ENCODE peak calls at places on chromosomes 13 and 19, in seven cellular contexts. X is heart left ventricle, S is transverse colon, J is GM23338, B is right cardiac atrium, C is fibroblast of lung, N is HAP-1. Q is an unnamed sample. For H3K4me1, the result is how much of the 10 kb centered on the place peaks cover.

GRCh38 chr13:104140557-104140956 is 1074.3 kb upstream of the SLC10A2 start:
- DNase-seq in B (no peak), N (no peak), S (no peak), J (no peak), C (peak), X (no peak), Q (no peak)

GRCh38 chr13:95251641-95252040 is 49.6 kb downstream of the ABCC4 start:
- DNase-seq in N (no peak), C (peak), X (no peak), B (no peak), J (no peak), S (no peak), Q (no peak)

GRCh38 chr13:51456510-51456909 is 3.7 kb upstream of the INTS6 start:
- DNase-seq in S (no peak), N (no peak), X (no peak), B (no peak), J (no peak), C (no peak), Q (no peak)

GRCh38 chr19:48568345-48568886 is 16.4 kb downstream of the SULT2B1 start:
- DNase-seq in X (peak), C (peak), B (peak), N (no peak), J (peak), S (peak), Q (peak)

GRCh38 chr19:23764781-23765180 is 6.1 kb upstream of the ZNF681 start:
- DNase-seq in X (no peak), S (no peak), N (no peak), C (no peak), J (no peak), B (no peak), Q (no peak)

GRCh38 chr19:49309087-49309486 is 15.9 kb downstream of the SLC6A16 start:
- DNase-seq in N (no peak), S (no peak), B (no peak), C (no peak), J (no peak), X (no peak), Q (no peak)

GRCh38 chr13:33931397-33931987 is 113.5 kb downstream of the RFC3 start:
- DNase-seq in N (peak), S (no peak), J (peak), X (no peak), C (peak), B (no peak), Q (no peak)

GRCh38 chr13:61277088-61277487 is 138.6 kb downstream of the PCDH20 start:
- DNase-seq in C (no peak), J (no peak), X (no peak), B (no peak), S (no peak), N (no peak), Q (no peak)

GRCh38 chr19:46984077-46985010 is 35.3 kb upstream of the NPAS1 start:
- DNase-seq in X (no peak), J (no peak), S (no peak), B (no peak), C (peak), N (no peak), Q (no peak)

GRCh38 chr19:46981296-46981695 is 38.3 kb upstream of the NPAS1 start:
- DNase-seq in S (no peak), X (no peak), C (no peak), J (no peak), N (no peak), B (no peak), Q (no peak)

GRCh38 chr19:46983097-46983496 is 36.5 kb upstream of the NPAS1 start:
- DNase-seq in S (no peak), N (no peak), B (no peak), X (no peak), C (no peak), J (no peak), Q (no peak)

GRCh38 chr19:46988614-46989230 is 30.9 kb upstream of the NPAS1 start:
- DNase-seq in X (no peak), C (no peak), S (no peak), J (no peak), N (no peak), B (peak), Q (no peak)

DNA sequence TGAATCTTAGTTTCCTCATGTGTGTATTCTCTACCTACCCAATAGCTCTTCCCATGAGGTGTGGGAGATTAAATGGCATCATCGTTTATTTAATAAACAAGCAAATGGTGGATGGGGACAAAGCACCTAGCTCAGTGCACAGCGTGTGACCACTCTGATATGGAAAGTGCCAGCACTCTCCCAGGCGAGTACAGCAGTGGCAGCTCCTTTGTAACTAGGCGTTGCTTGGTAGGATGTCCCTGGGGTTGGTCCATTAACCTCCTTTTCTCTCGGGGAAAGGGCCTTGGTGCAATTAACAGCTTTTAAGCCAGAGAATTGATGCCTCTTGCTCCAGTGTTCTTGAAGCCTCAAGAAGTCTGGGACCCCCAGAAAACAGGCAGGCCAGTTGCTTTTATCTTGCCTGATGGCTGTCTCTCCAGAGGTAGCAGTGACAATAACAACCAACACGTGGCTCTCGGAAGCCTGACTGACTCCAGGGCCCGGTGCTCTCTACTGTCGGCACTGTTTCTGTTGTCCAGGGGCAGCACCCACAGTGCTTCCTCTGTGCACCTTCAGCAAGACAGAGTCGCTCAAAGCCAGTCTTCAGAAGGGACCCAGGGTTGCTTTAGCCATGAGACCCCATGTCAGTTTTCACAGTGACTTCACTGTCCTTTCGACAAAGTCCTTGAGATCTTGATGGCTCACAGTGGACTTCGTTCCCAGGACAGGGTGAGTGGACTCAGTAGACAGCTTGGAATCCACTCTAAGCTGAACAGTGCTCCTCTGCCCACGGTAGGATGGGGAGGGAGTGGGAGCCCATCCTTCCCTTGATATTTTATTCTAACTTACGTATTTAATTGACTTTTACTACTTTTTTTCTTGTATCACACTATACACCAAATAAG is 33.9 kb upstream of the NPAS1 start:
- DNase-seq in C (no peak), S (no peak), X (no peak), B (no peak), J (no peak), N (no peak), Q (no peak)
- H3K4me1 ChIP-seq in C (under half), S (under half), X (half or more), B (under half), J (under half), N (under half), Q (under half)

GRCh38 chr13:21014666-21015170 is 46.7 kb downstream of the LATS2 start:
- DNase-seq in S (no peak), X (no peak), B (peak), N (no peak), J (no peak), C (peak), Q (no peak)
- H3K4me1 ChIP-seq in S (under half), X (half or more), B (under half), N (under half), J (under half), C (under half), Q (half or more)

GRCh38 chr19:1253514-1254080 is 5.2 kb downstream of the MIDN start:
- DNase-seq in N (no peak), C (peak), X (peak), S (peak), J (no peak), B (peak), Q (no peak)
- H3K4me1 ChIP-seq in N (under half), C (under half), X (half or more), S (half or more), J (under half), B (under half), Q (under half)

GRCh38 chr13:72458701-72459100 is 268.7 kb downstream of the MZT1 start:
- DNase-seq in X (no peak), B (no peak), S (no peak), J (peak), C (peak), N (peak), Q (no peak)

GRCh38 chr13:72457151-72457550 is 270.3 kb downstream of the MZT1 start:
- DNase-seq in J (peak), B (no peak), C (no peak), X (no peak), S (no peak), N (no peak), Q (no peak)

GRCh38 chr13:72463561-72463960 is 263.9 kb downstream of the MZT1 start:
- DNase-seq in J (no peak), N (peak), B (no peak), S (peak), X (no peak), C (peak), Q (no peak)

GRCh38 chr13:72462726-72463125 is 264.7 kb downstream of the MZT1 start:
- DNase-seq in J (no peak), X (no peak), B (no peak), N (no peak), S (no peak), C (peak), Q (no peak)
- H3K4me1 ChIP-seq in J (under half), X (under half), B (under half), N (under half), S (under half), C (under half), Q (under half)

DNA sequence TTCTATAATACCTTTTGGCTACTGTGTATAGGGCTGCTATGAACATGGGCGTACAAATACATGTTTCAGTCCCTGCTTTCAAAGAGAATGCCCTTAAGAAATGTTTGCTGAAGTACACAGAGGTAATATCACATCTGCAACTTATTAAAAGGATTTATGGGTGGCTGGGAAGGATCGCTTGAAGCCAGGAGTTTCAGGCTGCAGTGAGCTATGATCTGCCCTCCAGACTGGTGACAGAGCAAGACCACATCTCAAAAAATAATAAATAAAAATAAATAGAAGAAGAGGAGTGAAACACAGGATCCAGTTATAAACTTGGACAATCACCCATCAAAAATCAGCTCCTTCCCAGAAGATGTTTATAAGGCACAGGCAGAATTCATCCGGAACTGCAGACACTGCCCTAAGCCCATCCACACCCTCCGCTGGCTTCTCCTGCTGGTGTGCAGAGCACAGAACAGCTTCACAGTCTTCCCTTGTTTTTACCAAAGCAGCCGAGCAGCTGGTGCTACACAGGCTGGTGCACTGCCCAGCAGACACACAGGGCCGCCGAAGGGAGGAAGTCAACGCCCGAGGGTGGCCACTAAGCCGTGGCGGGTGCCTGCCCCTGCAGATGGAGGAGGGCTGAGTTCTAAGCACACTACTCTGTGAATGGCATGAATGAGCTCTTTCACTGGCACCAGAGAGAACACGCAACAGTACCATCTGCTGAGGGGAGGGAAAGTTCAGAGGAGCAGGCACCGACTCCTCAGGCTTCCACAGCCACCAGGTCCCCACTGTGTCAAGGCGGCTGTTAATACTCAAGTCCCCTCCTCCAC is 44.0 kb downstream of the BRD4 start:
- DNase-seq in C (no peak), N (no peak), S (no peak), X (no peak), B (peak), J (no peak), Q (no peak)
- H3K4me1 ChIP-seq in C (under half), N (under half), S (half or more), X (half or more), B (half or more), J (half or more), Q (half or more)

GRCh38 chr19:38691938-38692457 is 44.5 kb downstream of the ACTN4 start:
- DNase-seq in X (no peak), B (peak), N (no peak), S (peak), C (peak), J (no peak), Q (peak)
- H3K4me1 ChIP-seq in X (half or more), B (under half), N (under half), S (half or more), C (under half), J (half or more), Q (half or more)

GRCh38 chr19:38267780-38268430 is 3.5 kb downstream of the SPINT2 start:
- DNase-seq in S (peak), X (no peak), J (peak), C (no peak), N (no peak), B (no peak), Q (no peak)
- H3K4me1 ChIP-seq in S (half or more), X (under half), J (under half), C (under half), N (under half), B (under half), Q (under half)

GRCh38 chr13:46577656-46578589 is 25.0 kb downstream of the LRCH1 start:
- DNase-seq in N (no peak), X (no peak), J (no peak), B (no peak), C (peak), S (no peak), Q (no peak)
- H3K4me1 ChIP-seq in N (under half), X (half or more), J (under half), B (under half), C (under half), S (under half), Q (half or more)

Q was measured in right atrium auricular region.